ENCODE peak calls at places on chromosome 5, in six cellular contexts. I is kidney; N is CD8-positive, alpha-beta memory T cell; A is psoas muscle; E is tibial artery; G is GM23248. W is an unnamed sample.
A peak's percentile ranks its signal among the peaks of the same experiment; 100 is the strongest.

GRCh38 chr5:132747693-132748440 is 641 bp downstream of the CCNI2 start:
- DNase-seq in I (peak; percentile 77), N (peak; percentile 54), A (no peak), E (no peak), G (no peak), W (peak; percentile 7)

GRCh38 chr5:168477060-168477459 is 9.2 kb upstream of the RARS1 start:
- DNase-seq in I (no peak), N (no peak), A (no peak), E (no peak), G (peak; percentile 20), W (no peak)

GRCh38 chr5:139964994-139965565 is 78.0 kb downstream of the NRG2 start:
- DNase-seq in I (no peak), N (no peak), A (no peak), E (no peak), G (no peak), W (no peak)

GRCh38 chr5:127006711-127007110 is 23.6 kb downstream of the MARCHF3 start:
- DNase-seq in I (no peak), N (no peak), A (no peak), E (no peak), G (peak; percentile 45), W (no peak)

GRCh38 chr5:150559088-150559487 is 51.2 kb downstream of the NDST1 start:
- DNase-seq in I (no peak), N (no peak), A (no peak), E (no peak), G (peak; percentile 27), W (no peak)

GRCh38 chr5:167945542-167946384 is 345.7 kb upstream of the WWC1 start:
- DNase-seq in I (no peak), N (no peak), A (no peak), E (peak; percentile 76), G (peak; percentile 84), W (peak; percentile 90)

GRCh38 chr5:14364096-14364495 is 217.5 kb upstream of the OTULINL start:
- DNase-seq in I (no peak), N (peak; percentile 41), A (no peak), E (no peak), G (peak; percentile 26), W (no peak)

GRCh38 chr5:170011751-170012150 is 31.5 kb upstream of the INSYN2B start:
- DNase-seq in I (no peak), N (no peak), A (no peak), E (no peak), G (no peak), W (no peak)

GRCh38 chr5:96049398-96050272 is 88.0 kb upstream of the ELL2 start:
- DNase-seq in I (no peak), N (no peak), A (no peak), E (no peak), G (peak; percentile 82), W (peak; percentile 76)

GRCh38 chr5:42640835-42641234 is 115.8 kb upstream of the CCDC152 start:
- DNase-seq in I (no peak), N (no peak), A (no peak), E (no peak), G (no peak), W (no peak)

GRCh38 chr5:42636425-42636824 is 120.2 kb upstream of the CCDC152 start:
- DNase-seq in I (no peak), N (no peak), A (no peak), E (no peak), G (peak; percentile 20), W (no peak)

GRCh38 chr5:42641321-42642005 is 115.2 kb upstream of the CCDC152 start:
- DNase-seq in I (no peak), N (no peak), A (no peak), E (no peak), G (no peak), W (no peak)

GRCh38 chr5:42636946-42637345 is 119.7 kb upstream of the CCDC152 start:
- DNase-seq in I (no peak), N (no peak), A (no peak), E (no peak), G (no peak), W (no peak)

GRCh38 chr5:42638972-42639371 is 117.6 kb upstream of the CCDC152 start:
- DNase-seq in I (no peak), N (no peak), A (no peak), E (no peak), G (no peak), W (no peak)
- H3K4me1 ChIP-seq in I (no peaks in the 10 kb centered on the region), N (no peaks in the 10 kb centered on the region), A (peaks cover 5% of the 10 kb centered on the region), E (no peaks in the 10 kb centered on the region), G (no peaks in the 10 kb centered on the region), W (no peaks in the 10 kb centered on the region)

GRCh38 chr5:107277485-107278040 is 393.2 kb downstream of the EFNA5 start:
- DNase-seq in I (peak; percentile 45), N (no peak), A (no peak), E (no peak), G (no peak), W (no peak)
- H3K4me1 ChIP-seq in I (no peaks in the 10 kb centered on the region), N (no peaks in the 10 kb centered on the region), A (no peaks in the 10 kb centered on the region), E (no peaks in the 10 kb centered on the region), G (no peaks in the 10 kb centered on the region), W (no peaks in the 10 kb centered on the region)

DNA sequence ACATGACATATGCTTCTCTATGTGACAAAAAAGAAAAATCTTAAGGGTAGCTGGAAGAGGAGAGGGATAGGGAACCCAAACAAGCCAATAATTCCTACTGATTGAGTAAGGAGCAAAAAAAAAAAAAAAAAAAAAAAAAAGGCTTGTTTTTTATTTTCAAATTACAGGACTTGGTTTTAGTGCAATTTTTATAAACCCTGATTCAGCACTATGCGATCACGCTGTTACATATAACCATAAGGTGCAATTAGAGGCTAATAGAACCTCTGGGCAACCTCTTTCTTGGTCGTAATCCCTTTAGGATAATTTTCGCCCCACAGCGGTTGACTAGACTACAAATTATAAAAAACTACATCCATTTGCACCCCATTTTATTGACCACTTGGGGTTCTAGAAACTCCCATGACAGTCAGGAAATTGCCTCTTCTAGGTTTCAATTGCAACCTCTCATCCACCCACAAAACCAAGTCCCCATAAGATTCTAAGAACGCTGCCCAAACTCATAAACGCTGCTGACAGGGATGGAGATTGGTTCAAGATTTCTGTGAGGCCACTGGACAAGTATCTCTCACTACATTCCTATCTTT is 44.2 kb upstream of the RAI14 start:
- DNase-seq in I (no peak), N (no peak), A (no peak), E (no peak), G (no peak), W (no peak)
- H3K4me1 ChIP-seq in I (no peaks in the 10 kb centered on the region), N (no peaks in the 10 kb centered on the region), A (no peaks in the 10 kb centered on the region), E (no peaks in the 10 kb centered on the region), G (peaks cover 26% of the 10 kb centered on the region), W (no peaks in the 10 kb centered on the region)

GRCh38 chr5:174008922-174009321 is 20.0 kb downstream of the C5orf47 start:
- DNase-seq in I (no peak), N (no peak), A (no peak), E (no peak), G (no peak), W (no peak)

DNA sequence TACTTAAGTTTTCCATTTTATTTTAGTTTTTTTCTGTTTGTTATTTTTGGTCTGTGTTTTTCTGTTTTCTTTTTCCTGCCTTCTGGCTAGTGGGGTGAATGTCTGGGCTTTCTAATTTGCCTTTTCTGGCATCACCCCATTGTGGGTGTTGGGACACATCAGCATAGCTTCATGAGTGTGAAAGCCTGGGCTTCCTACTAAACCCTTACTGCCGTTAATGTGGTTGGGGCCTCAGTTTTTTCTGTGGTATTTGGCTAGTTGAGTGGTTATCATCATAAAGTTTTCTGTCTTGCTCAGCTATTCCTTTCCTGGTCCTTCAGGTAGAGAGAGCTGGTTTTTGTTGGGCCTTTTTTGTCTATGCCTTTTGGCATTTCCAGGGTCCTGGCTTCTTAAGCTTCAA is 21.4 kb downstream of the C5orf47 start:
- DNase-seq in I (no peak), N (no peak), A (no peak), E (no peak), G (no peak), W (no peak)
- H3K4me1 ChIP-seq in I (no peaks in the 10 kb centered on the region), N (no peaks in the 10 kb centered on the region), A (no peaks in the 10 kb centered on the region), E (no peaks in the 10 kb centered on the region), G (no peaks in the 10 kb centered on the region), W (no peaks in the 10 kb centered on the region)

GRCh38 chr5:149403923-149404745 is 25.0 kb upstream of the IL17B start:
- DNase-seq in I (no peak), N (no peak), A (no peak), E (peak; percentile 52), G (peak; percentile 94), W (peak; percentile 86)
- H3K4me1 ChIP-seq in I (peaks cover 12% of the 10 kb centered on the region), N (no peaks in the 10 kb centered on the region), A (no peaks in the 10 kb centered on the region), E (no peaks in the 10 kb centered on the region), G (peaks cover 44% of the 10 kb centered on the region), W (peaks cover 49% of the 10 kb centered on the region)

GRCh38 chr5:154758501-154758900 is 3.3 kb downstream of the LARP1 start:
- DNase-seq in I (no peak), N (no peak), A (no peak), E (no peak), G (peak; percentile 59), W (no peak)
- H3K4me1 ChIP-seq in I (peaks cover 28% of the 10 kb centered on the region), N (peaks cover 62% of the 10 kb centered on the region), A (peaks cover 53% of the 10 kb centered on the region), E (no peaks in the 10 kb centered on the region), G (peaks cover 49% of the 10 kb centered on the region), W (peaks cover 24% of the 10 kb centered on the region)

W was measured in cardiac muscle cell.